ENCODE peak calls at places on chromosome 13, in four cellular contexts. One of them, this sample, is unnamed.
A peak's percentile ranks its signal among the peaks of the same experiment; 100 is the strongest.

GRCh38 chr13:113926951-113927660 is 46.8 kb downstream of the C13orf46 start:
- DNase-seq in CD4-positive, alpha-beta T cell: no peak
- DNase-seq in ovary: peak; percentile 38
- DNase-seq in body of pancreas: no peak
- DNase-seq in this sample: peak; percentile 7

GRCh38 chr13:105552078-105552477 is 983.4 kb downstream of the EFNB2 start:
- DNase-seq in CD4-positive, alpha-beta T cell: no peak
- DNase-seq in ovary: no peak
- DNase-seq in body of pancreas: no peak
- DNase-seq in this sample: no peak

GRCh38 chr13:85191996-85192395 is 607.2 kb downstream of the SLITRK6 start:
- DNase-seq in CD4-positive, alpha-beta T cell: no peak
- DNase-seq in ovary: no peak
- DNase-seq in body of pancreas: no peak
- DNase-seq in this sample: no peak

GRCh38 chr13:111521030-111521429 is 200.6 kb downstream of the TEX29 start:
- DNase-seq in CD4-positive, alpha-beta T cell: no peak
- DNase-seq in ovary: no peak
- DNase-seq in body of pancreas: no peak
- DNase-seq in this sample: no peak

GRCh38 chr13:114081761-114082681 is 50.4 kb downstream of the RASA3 start:
- DNase-seq in CD4-positive, alpha-beta T cell: no peak
- DNase-seq in ovary: no peak
- DNase-seq in body of pancreas: peak; percentile 95
- DNase-seq in this sample: no peak

GRCh38 chr13:79090552-79091159 is 315.4 kb downstream of the RBM26 start:
- DNase-seq in CD4-positive, alpha-beta T cell: no peak
- DNase-seq in ovary: no peak
- DNase-seq in body of pancreas: no peak
- DNase-seq in this sample: no peak

GRCh38 chr13:79936368-79937136 is 404.4 kb downstream of the SPRY2 start:
- DNase-seq in CD4-positive, alpha-beta T cell: no peak
- DNase-seq in ovary: no peak
- DNase-seq in body of pancreas: peak; percentile 64
- DNase-seq in this sample: no peak

GRCh38 chr13:114104626-114105350 is 27.6 kb downstream of the RASA3 start:
- DNase-seq in CD4-positive, alpha-beta T cell: no peak
- DNase-seq in ovary: peak; percentile 24
- DNase-seq in body of pancreas: no peak
- DNase-seq in this sample: no peak

GRCh38 chr13:77719128-77719527 is 21.6 kb downstream of the SLAIN1 start:
- DNase-seq in CD4-positive, alpha-beta T cell: no peak
- DNase-seq in ovary: no peak
- DNase-seq in body of pancreas: no peak
- DNase-seq in this sample: no peak

GRCh38 chr13:111659842-111660241 is 339.4 kb downstream of the TEX29 start:
- DNase-seq in CD4-positive, alpha-beta T cell: no peak
- DNase-seq in ovary: no peak
- DNase-seq in body of pancreas: no peak
- DNase-seq in this sample: no peak

GRCh38 chr13:95120650-95121049 is 180.6 kb downstream of the ABCC4 start:
- DNase-seq in CD4-positive, alpha-beta T cell: no peak
- DNase-seq in ovary: no peak
- DNase-seq in body of pancreas: no peak
- DNase-seq in this sample: no peak

GRCh38 chr13:111312944-111313590 is 7.4 kb upstream of the TEX29 start:
- DNase-seq in CD4-positive, alpha-beta T cell: no peak
- DNase-seq in ovary: no peak
- DNase-seq in body of pancreas: no peak
- DNase-seq in this sample: no peak

GRCh38 chr13:24713022-24713421 is 32.8 kb downstream of the ATP12A start:
- DNase-seq in CD4-positive, alpha-beta T cell: no peak
- DNase-seq in ovary: no peak
- DNase-seq in body of pancreas: peak; percentile 21
- DNase-seq in this sample: no peak

GRCh38 chr13:24709186-24709913 is 29.1 kb downstream of the ATP12A start:
- DNase-seq in CD4-positive, alpha-beta T cell: peak; percentile 26
- DNase-seq in ovary: no peak
- DNase-seq in body of pancreas: no peak
- DNase-seq in this sample: peak; percentile 24

GRCh38 chr13:24706886-24707585 is 26.8 kb downstream of the ATP12A start:
- DNase-seq in CD4-positive, alpha-beta T cell: no peak
- DNase-seq in ovary: no peak
- DNase-seq in body of pancreas: no peak
- DNase-seq in this sample: no peak
- TF ChIP-seq CTCF in CD4-positive, alpha-beta T cell: no peak
- TF ChIP-seq CTCF in ovary: no peak
- TF ChIP-seq CTCF in body of pancreas: no peak
- TF ChIP-seq CTCF in this sample: no peak

GRCh38 chr13:97631158-97631557 is 197.2 kb downstream of the RAP2A start:
- DNase-seq in CD4-positive, alpha-beta T cell: no peak
- DNase-seq in ovary: no peak
- DNase-seq in body of pancreas: no peak
- DNase-seq in this sample: no peak
- TF ChIP-seq CTCF in CD4-positive, alpha-beta T cell: no peak
- TF ChIP-seq CTCF in ovary: no peak
- TF ChIP-seq CTCF in body of pancreas: no peak
- TF ChIP-seq CTCF in this sample: no peak

GRCh38 chr13:102901615-102902305 is 55.9 kb downstream of the ERCC5 start:
- DNase-seq in CD4-positive, alpha-beta T cell: no peak
- DNase-seq in ovary: no peak
- DNase-seq in body of pancreas: no peak
- DNase-seq in this sample: no peak

GRCh38 chr13:102904408-102904862 is 58.6 kb downstream of the ERCC5 start:
- DNase-seq in CD4-positive, alpha-beta T cell: no peak
- DNase-seq in ovary: no peak
- DNase-seq in body of pancreas: no peak
- DNase-seq in this sample: no peak

GRCh38 chr13:102905905-102906304 is 60.1 kb downstream of the ERCC5 start:
- DNase-seq in CD4-positive, alpha-beta T cell: no peak
- DNase-seq in ovary: no peak
- DNase-seq in body of pancreas: no peak
- DNase-seq in this sample: no peak

GRCh38 chr13:102902789-102903347 is 57.0 kb downstream of the ERCC5 start:
- DNase-seq in CD4-positive, alpha-beta T cell: no peak
- DNase-seq in ovary: no peak
- DNase-seq in body of pancreas: no peak
- DNase-seq in this sample: no peak

DNA sequence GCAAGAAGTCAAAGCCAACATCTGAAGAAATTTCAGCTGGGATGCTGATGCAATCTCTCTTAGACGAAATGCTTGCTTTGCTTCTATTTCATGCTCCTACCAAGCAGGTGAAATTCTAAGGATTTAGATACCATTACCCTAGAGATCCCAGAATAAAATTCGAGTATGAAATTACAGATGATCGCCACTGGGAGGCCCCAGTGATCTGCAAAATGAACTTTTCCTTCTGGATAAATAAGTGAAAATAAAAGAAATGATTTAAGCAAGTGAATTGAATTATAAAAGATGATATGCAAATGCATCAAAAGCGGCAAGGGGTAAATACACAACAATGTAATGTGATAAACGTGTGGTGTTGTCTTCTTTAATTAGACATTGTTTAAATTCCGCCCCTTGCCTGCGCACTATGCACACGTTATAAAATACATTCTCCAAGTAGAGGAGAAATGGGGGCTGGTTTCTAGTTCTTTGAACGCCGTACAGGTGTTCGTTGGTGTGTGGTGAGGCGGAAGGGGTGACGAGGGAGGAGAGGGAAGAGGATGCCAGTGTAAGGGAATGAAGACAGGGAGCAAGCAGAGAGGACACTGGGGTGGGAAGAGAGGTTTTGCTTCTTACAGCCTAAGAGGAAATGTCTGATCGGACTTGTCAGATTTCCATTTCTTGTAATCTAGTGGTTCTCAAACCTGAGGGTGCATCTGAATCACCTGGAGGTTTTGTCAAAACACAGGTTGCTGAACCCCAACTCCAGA is 58.0 kb downstream of the ERCC5 start:
- DNase-seq in CD4-positive, alpha-beta T cell: no peak
- DNase-seq in ovary: no peak
- DNase-seq in body of pancreas: no peak
- DNase-seq in this sample: no peak
- TF ChIP-seq CTCF in CD4-positive, alpha-beta T cell: no peak
- TF ChIP-seq CTCF in ovary: no peak
- TF ChIP-seq CTCF in body of pancreas: no peak
- TF ChIP-seq CTCF in this sample: no peak

GRCh38 chr13:30796833-30797601 is 61.7 kb downstream of the ALOX5AP start:
- DNase-seq in CD4-positive, alpha-beta T cell: no peak
- DNase-seq in ovary: no peak
- DNase-seq in body of pancreas: no peak
- DNase-seq in this sample: no peak

GRCh38 chr13:30800107-30800506 is 64.8 kb downstream of the ALOX5AP start:
- DNase-seq in CD4-positive, alpha-beta T cell: no peak
- DNase-seq in ovary: no peak
- DNase-seq in body of pancreas: no peak
- DNase-seq in this sample: no peak

GRCh38 chr13:30798776-30799625 is 63.7 kb downstream of the ALOX5AP start:
- DNase-seq in CD4-positive, alpha-beta T cell: no peak
- DNase-seq in ovary: peak; percentile 56
- DNase-seq in body of pancreas: no peak
- DNase-seq in this sample: no peak

GRCh38 chr13:30797847-30798246 is 62.5 kb downstream of the ALOX5AP start:
- DNase-seq in CD4-positive, alpha-beta T cell: no peak
- DNase-seq in ovary: no peak
- DNase-seq in body of pancreas: no peak
- DNase-seq in this sample: no peak

DNA sequence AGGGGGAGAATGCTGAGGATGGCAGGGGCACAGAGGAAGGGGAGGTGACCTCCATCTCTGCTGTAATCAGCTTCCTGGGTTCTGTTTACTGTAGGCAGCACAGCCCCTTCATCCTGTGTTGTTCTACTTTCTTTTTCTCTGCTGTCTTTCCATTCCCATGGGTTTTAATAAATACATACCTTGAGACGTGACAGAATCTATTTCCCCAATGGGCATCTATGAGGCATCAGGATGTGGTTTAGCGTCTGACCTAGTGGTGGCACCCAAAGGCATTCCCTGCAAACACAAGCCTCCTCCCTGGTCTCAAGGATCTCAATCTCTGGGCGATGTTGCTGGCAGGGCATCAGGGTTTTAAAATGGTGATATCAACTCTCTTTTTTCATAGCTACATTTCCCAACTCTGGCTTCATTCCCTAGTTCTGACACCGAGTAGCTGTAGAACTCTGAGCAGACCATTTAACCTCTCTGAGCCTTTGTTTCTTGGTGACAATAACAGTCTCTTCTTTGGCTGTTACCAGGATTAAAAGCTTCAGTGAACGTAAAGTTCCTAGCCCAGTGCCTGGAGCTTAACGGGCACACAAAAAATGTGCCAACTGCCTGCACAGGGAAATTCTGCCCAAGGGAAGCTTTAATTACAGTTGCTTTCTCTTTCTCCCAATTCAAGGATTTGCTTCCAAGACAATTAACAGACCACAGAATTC is 60.9 kb downstream of the ALOX5AP start:
- DNase-seq in CD4-positive, alpha-beta T cell: no peak
- DNase-seq in ovary: no peak
- DNase-seq in body of pancreas: no peak
- DNase-seq in this sample: no peak
- TF ChIP-seq CTCF in CD4-positive, alpha-beta T cell: no peak
- TF ChIP-seq CTCF in ovary: no peak
- TF ChIP-seq CTCF in body of pancreas: no peak
- TF ChIP-seq CTCF in this sample: no peak

DNA sequence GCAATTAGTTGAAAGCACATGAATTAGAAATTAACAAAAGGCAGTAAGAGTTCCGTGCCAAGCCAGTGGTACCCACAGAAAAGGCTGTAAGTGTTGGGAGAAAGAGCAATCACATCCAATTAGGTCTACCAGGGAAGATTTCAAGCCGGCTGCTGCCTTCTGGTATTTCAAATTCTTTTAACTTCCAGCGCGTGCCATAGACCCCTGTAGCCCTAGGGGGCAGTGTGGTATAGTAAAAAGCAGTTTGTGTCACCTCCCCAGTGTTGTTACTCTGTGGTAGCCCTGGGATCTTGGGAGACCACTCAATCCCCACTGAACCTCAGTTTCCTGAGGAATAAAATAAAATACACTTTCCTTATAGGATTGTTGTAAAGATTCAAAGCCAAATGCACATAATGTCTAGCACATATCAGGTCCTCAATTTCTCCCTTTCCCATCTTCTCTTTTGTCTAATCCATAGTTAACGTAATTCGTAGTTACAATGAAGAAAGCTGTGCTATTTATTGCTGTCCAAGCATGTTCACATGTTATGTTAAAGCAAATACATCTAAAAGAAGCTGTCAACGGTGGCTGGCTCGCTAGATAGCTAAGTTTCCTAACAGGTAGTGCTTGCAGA is 230.2 kb downstream of the TDRD3 start:
- DNase-seq in CD4-positive, alpha-beta T cell: no peak
- DNase-seq in ovary: no peak
- DNase-seq in body of pancreas: peak; percentile 13
- DNase-seq in this sample: no peak
- TF ChIP-seq CTCF in CD4-positive, alpha-beta T cell: no peak
- TF ChIP-seq CTCF in ovary: no peak
- TF ChIP-seq CTCF in body of pancreas: peak; percentile 39
- TF ChIP-seq CTCF in this sample: no peak

GRCh38 chr13:26133851-26134250 is 82.0 kb upstream of the SHISA2 start:
- DNase-seq in CD4-positive, alpha-beta T cell: no peak
- DNase-seq in ovary: no peak
- DNase-seq in body of pancreas: no peak
- DNase-seq in this sample: no peak
- TF ChIP-seq CTCF in CD4-positive, alpha-beta T cell: no peak
- TF ChIP-seq CTCF in ovary: no peak
- TF ChIP-seq CTCF in body of pancreas: no peak
- TF ChIP-seq CTCF in this sample: no peak